ENCODE peak calls at places on chromosomes 16 and 17, in ten cellular contexts. K, Q, E, A, I, O, R, N, C and D are unnamed samples.

GRCh38 chr17:41538565-41538991 is 10.5 kb upstream of the KRT19 start:
- DNase-seq in C (no peak), R (no peak), O (no peak), A (peak), E (no peak), I (no peak), K (no peak), N (peak), Q (peak), D (no peak)

GRCh38 chr17:78343099-78343432 is 16.8 kb downstream of the SOCS3 start:
- DNase-seq in E (no peak), Q (peak), I (no peak), N (peak), R (no peak), C (peak), O (peak), K (no peak), A (peak), D (peak)

GRCh38 chr17:38996660-38997337 is 29.6 kb upstream of the FBXO47 start:
- DNase-seq in N (no peak), R (no peak), E (no peak), K (no peak), I (no peak), C (no peak), Q (no peak), A (no peak), O (no peak), D (no peak)

GRCh38 chr17:79509496-79509895 is 101.4 kb downstream of the RBFOX3 start:
- DNase-seq in E (no peak), I (no peak), R (no peak), O (no peak), N (no peak), C (no peak), Q (no peak), A (no peak), K (no peak), D (no peak)

GRCh38 chr17:63679214-63679613 is 20.7 kb downstream of the LIMD2 start:
- DNase-seq in N (no peak), A (no peak), C (no peak), O (no peak), E (no peak), Q (no peak), R (no peak), I (no peak), K (no peak), D (no peak)

GRCh38 chr16:67279296-67280089 is at the start of gene PLEKHG4:
- DNase-seq in A (peak), E (peak), C (peak), I (peak), Q (peak), N (peak), R (peak), O (peak), K (peak), D (peak)

GRCh38 chr16:912684-913613 is 57.8 kb downstream of the LMF1 start:
- DNase-seq in C (no peak), I (no peak), K (peak), O (no peak), E (no peak), A (no peak), Q (no peak), N (no peak), R (no peak), D (no peak)

GRCh38 chr17:74805543-74805991 is 29.4 kb upstream of the NAT9 start:
- DNase-seq in N (no peak), R (no peak), C (no peak), Q (no peak), K (no peak), O (no peak), A (no peak), I (no peak), E (no peak), D (no peak)

GRCh38 chr17:21129023-21129681 is 2.4 kb downstream of the DHRS7B start:
- DNase-seq in A (peak), C (no peak), K (no peak), Q (peak), N (peak), E (no peak), O (no peak), I (no peak), R (no peak), D (no peak)

GRCh38 chr16:59067207-59067606 is 333.1 kb upstream of the GOT2 start:
- DNase-seq in Q (no peak), O (peak), I (no peak), N (no peak), A (peak), R (no peak), C (no peak), E (no peak), K (no peak), D (peak)

GRCh38 chr16:65624696-65625095 is 502.8 kb upstream of the CDH11 start:
- DNase-seq in O (no peak), R (no peak), C (no peak), A (no peak), I (no peak), Q (no peak), E (no peak), N (no peak), K (no peak), D (no peak)

GRCh38 chr17:81727324-81728031 is 15.4 kb downstream of the SLC25A10 start:
- DNase-seq in Q (peak), K (no peak), O (peak), C (no peak), A (no peak), R (no peak), E (no peak), I (no peak), N (peak), D (no peak)

GRCh38 chr17:71636644-71637043 is 484.2 kb upstream of the SOX9 start:
- DNase-seq in Q (peak), N (no peak), E (no peak), R (no peak), K (no peak), I (no peak), A (no peak), O (no peak), C (no peak), D (no peak)

GRCh38 chr17:7081341-7082062 is 1.5 kb upstream of the CLEC10A start:
- DNase-seq in Q (no peak), N (no peak), A (no peak), O (peak), C (no peak), E (no peak), I (peak), K (no peak), R (peak), D (no peak)

GRCh38 chr17:60134396-60135159 is 15.2 kb upstream of the CA4 start:
- DNase-seq in C (peak), Q (no peak), O (peak), K (no peak), I (no peak), A (peak), N (no peak), E (no peak), R (peak), D (peak)

GRCh38 chr16:66457888-66458287 is 30.8 kb downstream of the BEAN1 start:
- DNase-seq in R (no peak), Q (peak), A (peak), I (no peak), C (no peak), E (no peak), K (peak), N (peak), O (no peak), D (no peak)

GRCh38 chr16:12327971-12328726 is 351.6 kb downstream of the SNX29 start:
- DNase-seq in N (no peak), O (no peak), A (no peak), E (no peak), C (no peak), I (no peak), Q (no peak), R (no peak), K (no peak), D (no peak)

GRCh38 chr16:89550421-89550988 is 10.0 kb upstream of the RPL13 start:
- DNase-seq in Q (no peak), K (no peak), C (no peak), I (no peak), R (no peak), O (no peak), E (no peak), N (no peak), A (no peak), D (no peak)

GRCh38 chr17:17401271-17401781 is 75.5 kb upstream of the MED9 start:
- DNase-seq in C (no peak), I (no peak), O (no peak), E (no peak), R (no peak), K (no peak), Q (no peak), A (no peak), N (peak), D (no peak)

GRCh38 chr17:16911141-16911937 is 60.6 kb downstream of the TNFRSF13B start:
- DNase-seq in E (peak), O (peak), N (no peak), I (no peak), R (no peak), Q (no peak), K (no peak), C (no peak), A (no peak), D (no peak)